ENCODE peak calls at places on chromosomes 11 and 22, in nine cellular contexts. X is thoracic aorta, L is HFFc6, O is uterus, D is BJ, A is foreskin fibroblast, H is GM23338, N is A549, Q is GM20000. K is an unnamed sample.

GRCh38 chr11:34308821-34309585 is 48.8 kb downstream of the ABTB2 start:
- DNase-seq in X (no peak), L (no peak), O (no peak), D (no peak), A (peak), H (no peak), N (no peak), Q (no peak), K (no peak)

GRCh38 chr22:37485006-37485713 is 1.0 kb downstream of the MFNG start:
- DNase-seq in X (no peak), L (no peak), O (no peak), D (no peak), A (no peak), H (no peak), N (no peak), Q (peak), K (no peak)

GRCh38 chr11:62953811-62954210 is 31.0 kb downstream of the SLC22A6 start:
- DNase-seq in X (no peak), L (peak), O (no peak), D (no peak), A (peak), H (no peak), N (no peak), Q (no peak), K (no peak)

GRCh38 chr11:133951484-133952198 is 5.1 kb downstream of the IGSF9B start:
- DNase-seq in X (no peak), L (peak), O (no peak), D (no peak), A (peak), H (peak), N (no peak), Q (no peak), K (no peak)

GRCh38 chr11:43316451-43316850 is 4.7 kb downstream of the API5 start:
- DNase-seq in X (no peak), L (no peak), O (no peak), D (no peak), A (no peak), H (no peak), N (no peak), Q (no peak), K (no peak)

GRCh38 chr11:106872246-106872645 is 146.0 kb downstream of the GUCY1A2 start:
- DNase-seq in X (no peak), L (no peak), O (no peak), D (no peak), A (no peak), H (no peak), N (no peak), Q (no peak), K (no peak)

GRCh38 chr11:37504066-37504611 is 906.1 kb upstream of the RAG2 start:
- DNase-seq in X (no peak), L (peak), O (no peak), D (peak), A (peak), H (peak), N (no peak), Q (peak), K (no peak)

GRCh38 chr11:126384449-126385070 is 29.1 kb downstream of the ST3GAL4 start:
- DNase-seq in X (no peak), L (no peak), O (no peak), D (no peak), A (no peak), H (no peak), N (no peak), Q (no peak), K (peak)

GRCh38 chr22:48485144-48486135 is 1342.2 kb downstream of the BRD1 start:
- DNase-seq in X (no peak), L (no peak), O (peak), D (no peak), A (no peak), H (no peak), N (no peak), Q (no peak), K (peak)

GRCh38 chr11:32874144-32874543 is 18.5 kb upstream of the QSER1 start:
- DNase-seq in X (no peak), L (no peak), O (no peak), D (no peak), A (no peak), H (no peak), N (no peak), Q (no peak), K (no peak)

GRCh38 chr11:32870676-32871075 is 21.9 kb upstream of the QSER1 start:
- DNase-seq in X (no peak), L (no peak), O (peak), D (no peak), A (no peak), H (peak), N (no peak), Q (no peak), K (no peak)
- TF ChIP-seq CTCF in X (no peak), L (peak), O (peak), D (peak), A (no peak), H (peak), N (peak), Q (no peak), K (peak)

GRCh38 chr22:43736651-43737050 is 75.5 kb downstream of the EFCAB6 start:
- DNase-seq in X (no peak), L (no peak), O (no peak), D (no peak), A (no peak), H (no peak), N (no peak), Q (no peak), K (no peak)

GRCh38 chr22:43734370-43735005 is 77.6 kb downstream of the EFCAB6 start:
- DNase-seq in X (no peak), L (no peak), O (no peak), D (peak), A (no peak), H (no peak), N (no peak), Q (no peak), K (no peak)

GRCh38 chr22:43726964-43727543 is 85.1 kb downstream of the EFCAB6 start:
- DNase-seq in X (no peak), L (no peak), O (no peak), D (no peak), A (no peak), H (no peak), N (no peak), Q (no peak), K (no peak)

GRCh38 chr22:43733138-43733537 is 79.0 kb downstream of the EFCAB6 start:
- DNase-seq in X (no peak), L (no peak), O (no peak), D (no peak), A (no peak), H (no peak), N (no peak), Q (no peak), K (no peak)

GRCh38 chr22:43731986-43732385 is 80.1 kb downstream of the EFCAB6 start:
- DNase-seq in X (no peak), L (no peak), O (no peak), D (no peak), A (no peak), H (no peak), N (no peak), Q (no peak), K (no peak)
- TF ChIP-seq CTCF in X (no peak), L (no peak), O (no peak), D (no peak), A (no peak), H (no peak), N (no peak), Q (no peak), K (no peak)

GRCh38 chr11:77062924-77063323 is 3.8 kb upstream of the CAPN5 start:
- DNase-seq in X (no peak), L (no peak), O (no peak), D (no peak), A (no peak), H (peak), N (no peak), Q (peak), K (no peak)
- TF ChIP-seq CTCF in X (no peak), L (peak), O (no peak), D (no peak), A (peak), H (peak), N (no peak), Q (no peak), K (no peak)

DNA sequence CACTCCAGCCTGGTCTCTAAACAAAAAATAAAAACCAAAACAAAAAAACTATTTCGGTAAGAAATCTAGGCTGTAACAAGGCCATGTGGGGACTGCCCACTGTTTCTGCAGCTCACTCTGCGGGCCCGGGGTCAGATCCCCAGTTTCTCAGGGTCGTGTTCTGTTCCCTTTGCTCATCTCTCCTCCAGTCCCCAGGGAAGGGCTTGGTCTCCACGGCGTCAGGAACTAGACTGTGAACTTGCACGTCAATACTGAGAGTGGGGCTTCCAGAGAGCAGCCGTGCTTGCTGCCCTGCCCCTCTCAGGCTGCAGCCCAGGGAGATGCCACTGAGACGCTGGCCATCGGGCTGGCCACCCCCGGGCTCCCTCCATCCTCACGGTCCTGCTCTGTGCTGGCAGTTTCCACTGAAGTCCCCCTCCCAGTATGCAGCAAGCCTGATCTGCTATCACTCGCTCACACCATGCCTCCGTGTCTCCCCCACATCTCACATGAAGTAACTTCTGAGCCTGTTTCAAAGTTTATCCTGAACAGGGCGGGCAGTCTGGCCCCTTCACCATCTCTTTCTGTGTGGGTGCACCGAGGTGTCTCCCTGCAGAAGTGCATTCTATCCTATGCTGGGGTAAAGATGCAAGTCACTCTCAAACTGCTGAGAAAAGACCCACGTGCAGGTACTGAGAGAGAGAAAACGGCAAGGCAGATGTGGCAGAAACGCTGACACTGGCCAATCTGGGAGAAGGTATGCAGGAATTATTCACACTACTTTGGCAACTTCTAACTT is 33.8 kb upstream of the MOB2 start:
- DNase-seq in X (no peak), L (no peak), O (no peak), D (no peak), A (no peak), H (no peak), N (no peak), Q (no peak), K (no peak)
- TF ChIP-seq CTCF in X (no peak), L (no peak), O (no peak), D (no peak), A (no peak), H (no peak), N (no peak), Q (no peak), K (no peak)

GRCh38 chr22:35034963-35035362 is 31.0 kb upstream of the ISX start:
- DNase-seq in X (no peak), L (no peak), O (no peak), D (no peak), A (no peak), H (no peak), N (no peak), Q (no peak), K (no peak)

GRCh38 chr22:35033635-35034296 is 32.2 kb upstream of the ISX start:
- DNase-seq in X (no peak), L (no peak), O (no peak), D (no peak), A (no peak), H (no peak), N (no peak), Q (no peak), K (no peak)

GRCh38 chr22:35032571-35032970 is 33.4 kb upstream of the ISX start:
- DNase-seq in X (no peak), L (no peak), O (no peak), D (no peak), A (no peak), H (no peak), N (no peak), Q (no peak), K (no peak)

GRCh38 chr22:35039625-35040024 is 26.3 kb upstream of the ISX start:
- DNase-seq in X (no peak), L (no peak), O (peak), D (no peak), A (no peak), H (no peak), N (no peak), Q (no peak), K (no peak)

GRCh38 chr22:35037089-35037488 is 28.9 kb upstream of the ISX start:
- DNase-seq in X (no peak), L (no peak), O (no peak), D (no peak), A (no peak), H (peak), N (no peak), Q (no peak), K (no peak)
- TF ChIP-seq CTCF in X (no peak), L (peak), O (no peak), D (peak), A (peak), H (peak), N (peak), Q (no peak), K (peak)